ENCODE peak calls at places on chromosomes 13 and 19, in nine cellular contexts. G is cardiac muscle cell, E is tibial nerve, L is A549, U is upper lobe of left lung, Y is fibroblast of the aortic adventitia, T is epithelial cell of esophagus, J is fibroblast of mammary gland, V is K562. F is an unnamed sample.

GRCh38 chr19:54287456-54287855 is 6.5 kb upstream of the LILRB2 start:
- DNase-seq in G (no peak), E (no peak), L (no peak), U (no peak), Y (peak; percentile 11), T (no peak), J (peak; percentile 12), V (no peak), F (no peak)

GRCh38 chr19:17281391-17282304 is at the start of gene ANKLE1:
- DNase-seq in G (peak; percentile 50), E (no peak), L (no peak), U (peak; percentile 61), Y (no peak), T (no peak), J (no peak), V (peak; percentile 63), F (peak; percentile 40)

GRCh38 chr19:8393192-8393870 is 3.2 kb downstream of the RAB11B start:
- DNase-seq in G (no peak), E (no peak), L (no peak), U (no peak), Y (no peak), T (no peak), J (no peak), V (no peak), F (no peak)

GRCh38 chr19:40519352-40520322 is 52.8 kb downstream of the SPTBN4 start:
- DNase-seq in G (no peak), E (no peak), L (peak; percentile 72), U (peak; percentile 25), Y (no peak), T (peak; percentile 47), J (no peak), V (no peak), F (no peak)

GRCh38 chr19:49231804-49232203 is 74.2 kb downstream of the TRPM4 start:
- DNase-seq in G (no peak), E (no peak), L (no peak), U (no peak), Y (no peak), T (no peak), J (no peak), V (no peak), F (no peak)

GRCh38 chr13:37229931-37230330 is 124.5 kb upstream of the CSNK1A1L start:
- DNase-seq in G (no peak), E (no peak), L (no peak), U (no peak), Y (no peak), T (peak; percentile 41), J (no peak), V (no peak), F (no peak)

GRCh38 chr19:55112246-55112780 is 5.1 kb downstream of the PPP1R12C start:
- DNase-seq in G (no peak), E (no peak), L (no peak), U (no peak), Y (no peak), T (no peak), J (no peak), V (peak; percentile 14), F (no peak)

GRCh38 chr19:49682274-49682673 is 5.2 kb downstream of the PRMT1 start:
- DNase-seq in G (no peak), E (no peak), L (no peak), U (no peak), Y (peak; percentile 32), T (no peak), J (peak; percentile 66), V (no peak), F (no peak)

GRCh38 chr19:35509861-35510625 is 3.4 kb downstream of the DMKN start:
- DNase-seq in G (peak; percentile 93), E (peak; percentile 66), L (peak; percentile 99), U (peak; percentile 92), Y (peak; percentile 38), T (peak; percentile 80), J (peak; percentile 32), V (peak; percentile 93), F (peak; percentile 84)

GRCh38 chr19:35510626-35510964 is 2.9 kb downstream of the DMKN start:
- DNase-seq in G (no peak), E (no peak), L (no peak), U (no peak), Y (no peak), T (no peak), J (no peak), V (no peak), F (no peak)

GRCh38 chr19:35508129-35508528 is 5.3 kb downstream of the DMKN start:
- DNase-seq in G (no peak), E (no peak), L (no peak), U (no peak), Y (no peak), T (no peak), J (no peak), V (no peak), F (no peak)

GRCh38 chr19:35507561-35507960 is 5.9 kb downstream of the DMKN start:
- DNase-seq in G (no peak), E (no peak), L (no peak), U (no peak), Y (no peak), T (no peak), J (no peak), V (no peak), F (no peak)

GRCh38 chr19:35509018-35509652 is 4.3 kb downstream of the DMKN start:
- DNase-seq in G (peak; percentile 63), E (no peak), L (no peak), U (peak; percentile 89), Y (no peak), T (peak; percentile 89), J (no peak), V (no peak), F (peak; percentile 53)
- H3K4me3 ChIP-seq in G (peak overlapping the region; percentile 49), E (no peak overlapping the region), L (peak overlapping the region; percentile 48), U (peak overlapping the region; percentile 42), Y (no peak overlapping the region), T (peak overlapping the region; percentile 64), J (no peak overlapping the region), V (no peak overlapping the region), F (no peak overlapping the region)

GRCh38 chr19:58515259-58515658 is 3.5 kb upstream of the SLC27A5 start:
- DNase-seq in G (no peak), E (no peak), L (no peak), U (no peak), Y (no peak), T (no peak), J (no peak), V (no peak), F (no peak)

GRCh38 chr19:58519087-58519354 is 589 bp downstream of the ZBTB45 start:
- DNase-seq in G (peak; percentile 87), E (peak; percentile 54), L (peak; percentile 91), U (peak; percentile 72), Y (peak; percentile 73), T (peak; percentile 81), J (peak; percentile 71), V (peak; percentile 69), F (peak; percentile 67)

GRCh38 chr19:58518261-58519086 is 1.1 kb downstream of the ZBTB45 start:
- DNase-seq in G (no peak), E (no peak), L (no peak), U (no peak), Y (no peak), T (peak; percentile 21), J (no peak), V (no peak), F (no peak)

GRCh38 chr19:58516246-58516836 is 3.3 kb downstream of the ZBTB45 start:
- DNase-seq in G (no peak), E (no peak), L (no peak), U (no peak), Y (no peak), T (no peak), J (no peak), V (no peak), F (no peak)

GRCh38 chr19:58516964-58517833 is 2.4 kb downstream of the ZBTB45 start:
- DNase-seq in G (no peak), E (no peak), L (no peak), U (no peak), Y (no peak), T (no peak), J (no peak), V (no peak), F (no peak)
- TF ChIP-seq CTCF in G (no peak), E (no peak), L (peak; percentile 14), U (no peak), Y (no peak), T (no peak), J (no peak), V (no peak), F (no peak)

GRCh38 chr19:3585301-3586123 is at the start of gene GIPC3:
- DNase-seq in G (no peak), E (no peak), L (no peak), U (no peak), Y (no peak), T (no peak), J (no peak), V (peak; percentile 67), F (no peak)
- H3K4me3 ChIP-seq in G (peak within 1 kb of the TSS; percentile 14), E (peak within 1 kb of the TSS; percentile 31), L (peak within 1 kb of the TSS; percentile 34), U (peak within 1 kb of the TSS; percentile 38), Y (peak within 1 kb of the TSS; percentile 5), T (no peak within 1 kb of the TSS), J (no peak within 1 kb of the TSS), V (peak within 1 kb of the TSS; percentile 42), F (peak within 1 kb of the TSS; percentile 45)

GRCh38 chr19:3387645-3388589 is 21.5 kb downstream of the NFIC start:
- DNase-seq in G (no peak), E (peak; percentile 61), L (peak; percentile 44), U (peak; percentile 91), Y (peak; percentile 58), T (peak; percentile 67), J (peak; percentile 64), V (no peak), F (no peak)
- TF ChIP-seq CTCF in G (no peak), E (peak; percentile 57), L (no peak), U (peak; percentile 34), Y (no peak), T (no peak), J (no peak), V (no peak), F (no peak)

F was measured in CD8-positive, alpha-beta T cell.